ENCODE peak calls at places on chromosomes 11 and 22, in eight cellular contexts. O, F, P, A, K, N, X and R are unnamed samples.
A peak's percentile ranks its signal among the peaks of the same experiment; 100 is the strongest.

GRCh38 chr11:36702330-36703054 is 104.5 kb upstream of the RAG2 start:
- DNase-seq in O (peak; percentile 72), F (peak; percentile 66), P (no peak), A (peak; percentile 55), K (peak; percentile 49), N (no peak), X (peak; percentile 63), R (no peak)

GRCh38 chr11:109864834-109865557 is 228.2 kb upstream of the ZC3H12C start:
- DNase-seq in O (no peak), F (no peak), P (no peak), A (no peak), K (no peak), N (no peak), X (no peak), R (no peak)

GRCh38 chr11:12411806-12412727 is 34.7 kb downstream of the PARVA start:
- DNase-seq in O (peak; percentile 95), F (peak; percentile 56), P (no peak), A (peak; percentile 44), K (peak; percentile 31), N (no peak), X (peak; percentile 31), R (no peak)

GRCh38 chr11:81963018-81963417 is 770.6 kb downstream of the FAM181B start:
- DNase-seq in O (no peak), F (no peak), P (no peak), A (peak; percentile 15), K (no peak), N (no peak), X (peak; percentile 2), R (no peak)

GRCh38 chr22:27100789-27101188 is 443.4 kb downstream of the MIAT start:
- DNase-seq in O (peak; percentile 77), F (no peak), P (no peak), A (no peak), K (no peak), N (no peak), X (no peak), R (no peak)

GRCh38 chr11:108616549-108616948 is 23.0 kb upstream of the EXPH5 start:
- DNase-seq in O (no peak), F (peak; percentile 96), P (no peak), A (no peak), K (no peak), N (no peak), X (peak; percentile 49), R (no peak)

GRCh38 chr11:3207530-3208189 is 11.0 kb downstream of the MRGPRG start:
- DNase-seq in O (no peak), F (no peak), P (no peak), A (no peak), K (no peak), N (no peak), X (no peak), R (no peak)

GRCh38 chr22:38873469-38874411 is 1.7 kb upstream of the CBX6 start:
- DNase-seq in O (peak; percentile 62), F (no peak), P (no peak), A (peak; percentile 88), K (no peak), N (peak; percentile 34), X (no peak), R (peak; percentile 52)

GRCh38 chr11:15035283-15035682 is 38.1 kb upstream of the CALCB start:
- DNase-seq in O (peak; percentile 81), F (no peak), P (no peak), A (no peak), K (no peak), N (no peak), X (no peak), R (no peak)

GRCh38 chr11:121762820-121763219 is 310.1 kb upstream of the SORL1-AS1 start:
- DNase-seq in O (peak; percentile 62), F (no peak), P (no peak), A (no peak), K (no peak), N (no peak), X (no peak), R (no peak)

GRCh38 chr11:125279680-125280079 is 115.1 kb downstream of the PKNOX2 start:
- DNase-seq in O (no peak), F (no peak), P (no peak), A (no peak), K (no peak), N (no peak), X (no peak), R (no peak)

GRCh38 chr22:27046126-27046525 is 388.7 kb downstream of the MIAT start:
- DNase-seq in O (no peak), F (no peak), P (no peak), A (no peak), K (no peak), N (no peak), X (no peak), R (no peak)

GRCh38 chr11:74822187-74822586 is 73.5 kb downstream of the RNF169 start:
- DNase-seq in O (no peak), F (no peak), P (no peak), A (no peak), K (no peak), N (no peak), X (no peak), R (no peak)

GRCh38 chr22:21624120-21624879 is 5.5 kb downstream of the YDJC start:
- DNase-seq in O (peak; percentile 92), F (no peak), P (no peak), A (peak; percentile 19), K (peak; percentile 38), N (peak; percentile 15), X (no peak), R (no peak)

GRCh38 chr22:30235687-30236170 is 10.8 kb downstream of the LIF start:
- DNase-seq in O (peak; percentile 74), F (no peak), P (no peak), A (no peak), K (no peak), N (no peak), X (no peak), R (no peak)

GRCh38 chr22:47295982-47296381 is 533.5 kb downstream of the TBC1D22A start:
- DNase-seq in O (peak; percentile 17), F (no peak), P (no peak), A (no peak), K (no peak), N (no peak), X (no peak), R (no peak)

GRCh38 chr22:42269407-42270177 is 861 bp downstream of the TCF20 start:
- DNase-seq in O (peak; percentile 92), F (peak; percentile 48), P (peak; percentile 20), A (peak; percentile 76), K (peak; percentile 59), N (peak; percentile 68), X (peak; percentile 67), R (peak; percentile 53)

GRCh38 chr22:21964234-21964633 is 11.6 kb upstream of the PPM1F start:
- DNase-seq in O (no peak), F (no peak), P (no peak), A (no peak), K (no peak), N (no peak), X (no peak), R (no peak)

GRCh38 chr11:117535201-117535869 is 207.7 kb downstream of the CEP164 start:
- DNase-seq in O (no peak), F (no peak), P (no peak), A (no peak), K (peak; percentile 65), N (no peak), X (no peak), R (no peak)

GRCh38 chr11:61728940-61729219 is 23.6 kb upstream of the MYRF start:
- DNase-seq in O (no peak), F (peak; percentile 52), P (no peak), A (no peak), K (no peak), N (no peak), X (no peak), R (no peak)

GRCh38 chr11:57515332-57516060 is at the start of gene SLC43A1:
- DNase-seq in O (peak; percentile 72), F (no peak), P (no peak), A (peak; percentile 28), K (peak; percentile 70), N (no peak), X (peak; percentile 46), R (no peak)

GRCh38 chr11:33863418-33864172 is 28.3 kb downstream of the LMO2 start:
- DNase-seq in O (no peak), F (no peak), P (no peak), A (no peak), K (no peak), N (no peak), X (no peak), R (no peak)
- H3K27ac ChIP-seq in O (no peak overlapping the region), F (no peak overlapping the region), P (no peak overlapping the region), A (no peak overlapping the region), K (no peak overlapping the region), N (no peak overlapping the region), X (no peak overlapping the region), R (no peak overlapping the region)

DNA sequence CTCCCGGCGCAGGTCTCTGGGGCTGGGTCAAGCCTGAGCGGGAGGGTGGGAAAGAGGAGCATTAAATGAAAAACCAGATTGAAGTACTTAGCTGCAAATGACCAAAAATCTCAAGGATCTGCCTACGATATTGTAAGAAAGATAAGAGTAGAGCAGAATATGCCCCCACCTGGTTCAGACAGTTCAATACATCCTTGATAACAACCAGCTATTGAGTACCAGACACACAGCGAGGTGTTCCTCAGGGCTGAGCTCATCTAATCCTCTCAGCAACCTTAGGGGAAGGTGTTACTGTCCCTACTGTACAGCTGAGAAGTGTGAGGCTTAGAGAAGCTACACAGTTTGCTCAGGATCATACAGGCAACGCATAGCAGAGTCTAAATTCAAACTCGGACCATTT is 27.4 kb upstream of the HMGXB4 start:
- DNase-seq in O (peak; percentile 30), F (no peak), P (no peak), A (no peak), K (no peak), N (no peak), X (no peak), R (no peak)
- H3K4me3 ChIP-seq in O (no peak overlapping the region), F (peak overlapping the region; percentile 64), P (no peak overlapping the region), A (peak overlapping the region; percentile 88), K (no peak overlapping the region), N (no peak overlapping the region), X (peak overlapping the region; percentile 57), R (no peak overlapping the region)

DNA sequence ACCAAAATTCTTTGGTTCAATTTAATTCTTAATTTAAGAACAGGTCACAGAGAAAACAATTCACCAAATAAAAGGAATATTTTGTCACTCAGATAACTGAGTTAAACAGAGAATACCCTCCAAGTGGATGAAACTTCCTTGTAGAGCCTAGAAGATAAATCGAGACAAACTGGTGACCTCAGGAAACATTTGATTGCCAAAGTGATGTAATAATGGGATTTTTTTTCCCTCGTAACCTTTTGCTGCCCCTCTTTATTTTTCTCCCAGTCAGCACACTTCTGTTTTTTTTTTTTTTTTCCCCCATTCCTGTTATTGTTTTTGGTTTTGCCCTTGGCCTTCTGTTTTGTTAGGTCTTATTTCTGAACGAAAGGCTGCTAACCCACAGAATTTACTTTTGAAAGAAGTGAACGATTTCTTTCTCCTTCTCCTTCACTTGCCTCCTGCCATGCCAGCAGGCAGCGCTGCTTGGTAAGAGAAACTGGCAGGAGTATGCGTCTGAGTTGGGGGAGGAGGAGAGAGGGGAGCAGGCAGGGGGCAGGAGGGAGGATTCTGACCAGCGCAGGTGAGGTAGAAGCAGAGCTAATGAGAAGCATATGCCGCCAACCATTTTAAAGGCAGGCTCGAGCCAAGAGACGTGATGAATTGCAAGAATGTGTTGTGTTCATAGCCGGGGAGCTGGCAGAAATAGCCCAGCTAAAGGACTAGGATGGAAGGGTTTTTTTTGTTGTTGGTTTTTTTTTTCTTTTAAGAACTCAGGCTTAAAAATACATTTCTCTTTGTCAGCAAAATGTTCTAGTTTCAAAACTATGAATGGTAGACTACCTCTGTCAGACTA is 121.9 kb upstream of the MTMR2 start:
- DNase-seq in O (peak; percentile 86), F (no peak), P (no peak), A (peak; percentile 73), K (no peak), N (no peak), X (no peak), R (no peak)
- H3K27ac ChIP-seq in O (no peak overlapping the region), F (no peak overlapping the region), P (no peak overlapping the region), A (peak overlapping the region; percentile 82), K (no peak overlapping the region), N (no peak overlapping the region), X (no peak overlapping the region), R (no peak overlapping the region)

GRCh38 chr11:9754041-9754471 is 90.2 kb downstream of the SWAP70 start:
- DNase-seq in O (no peak), F (no peak), P (no peak), A (no peak), K (no peak), N (no peak), X (no peak), R (no peak)
- H3K4me3 ChIP-seq in O (no peak overlapping the region), F (no peak overlapping the region), P (no peak overlapping the region), A (no peak overlapping the region), K (no peak overlapping the region), N (no peak overlapping the region), X (no peak overlapping the region), R (no peak overlapping the region)